ENCODE peak calls at places on chromosome 11, in nine cellular contexts. J is GM12865, T is HFFc6, O is NCI-H1417, W is fibroblast of lung, X is COR-L47, D is BJ, Y is activated T-helper 1 cell treated with Interleukin-2 at 50 U/mL for 16 hours, G is NCI-H2227 treated with DMSO at 0.1 percent for 48 hours. P is an unnamed sample.

GRCh38 chr11:67371199-67371548 is 2.2 kb downstream of the CLCF1 start:
- DNase-seq in Y (no peak), G (no peak), X (no peak), T (no peak), D (no peak), O (no peak), W (no peak), J (no peak), P (no peak)

GRCh38 chr11:64120951-64121569 is 44.9 kb downstream of the MACROD1 start:
- DNase-seq in X (no peak), J (no peak), Y (no peak), G (no peak), W (peak), T (peak), D (no peak), O (peak), P (peak)

GRCh38 chr11:13329670-13330401 is 52.2 kb downstream of the BMAL1 start:
- DNase-seq in O (peak), J (no peak), G (peak), X (peak), D (no peak), Y (no peak), T (no peak), W (peak), P (peak)

GRCh38 chr11:1005913-1006312 is 30.6 kb downstream of the MUC6 start:
- DNase-seq in T (no peak), D (no peak), O (peak), Y (no peak), G (peak), X (peak), J (no peak), W (no peak), P (peak)

GRCh38 chr11:2933376-2934056 is 4.3 kb upstream of the PHLDA2 start:
- DNase-seq in Y (no peak), J (peak), X (no peak), O (no peak), G (no peak), W (peak), D (no peak), T (peak), P (no peak)

GRCh38 chr11:16791494-16791961 is 53.1 kb downstream of the C11orf58 start:
- DNase-seq in G (no peak), X (no peak), T (peak), Y (no peak), D (peak), W (peak), O (no peak), J (no peak), P (no peak)

GRCh38 chr11:108197351-108197750 is 25.1 kb downstream of the NPAT start:
- DNase-seq in X (no peak), J (peak), D (no peak), W (no peak), O (no peak), Y (no peak), T (no peak), G (no peak), P (no peak)

GRCh38 chr11:11931461-11932055 is 76.9 kb downstream of the DKK3 start:
- DNase-seq in T (peak), J (peak), W (peak), G (peak), X (peak), Y (no peak), O (peak), D (no peak), P (peak)

GRCh38 chr11:2747236-2748015 is 47.6 kb upstream of the KCNQ1OT1 start:
- DNase-seq in Y (no peak), J (no peak), X (no peak), O (no peak), D (no peak), W (no peak), T (no peak), G (no peak), P (no peak)

GRCh38 chr11:19524171-19524671 is 188.4 kb upstream of the NAV2 start:
- DNase-seq in X (no peak), J (no peak), O (no peak), D (no peak), W (no peak), T (no peak), Y (no peak), G (peak), P (no peak)

GRCh38 chr11:74696932-74697687 is 34.1 kb downstream of the CHRDL2 start:
- DNase-seq in T (peak), X (no peak), J (peak), D (peak), G (no peak), Y (no peak), O (no peak), W (peak), P (no peak)

GRCh38 chr11:28735511-28735910 is 627.3 kb downstream of the METTL15 start:
- DNase-seq in X (no peak), W (no peak), T (no peak), G (no peak), D (no peak), Y (no peak), J (peak), O (no peak), P (no peak)

GRCh38 chr11:84993386-84993785 is 633.8 kb downstream of the DLG2 start:
- DNase-seq in W (peak), X (peak), O (peak), Y (no peak), T (no peak), G (no peak), D (no peak), J (peak), P (no peak)

GRCh38 chr11:62501432-62501891 is 45.1 kb downstream of the AHNAK start:
- DNase-seq in D (no peak), T (no peak), Y (no peak), X (no peak), W (peak), G (no peak), O (peak), J (no peak), P (no peak)

GRCh38 chr11:115324569-115325432 is 179.4 kb downstream of the CADM1 start:
- DNase-seq in O (peak), W (peak), G (peak), J (peak), Y (no peak), T (peak), D (no peak), X (peak), P (peak)

GRCh38 chr11:35073691-35074382 is 65.1 kb upstream of the CD44 start:
- DNase-seq in X (no peak), D (no peak), Y (no peak), W (peak), O (no peak), T (no peak), G (no peak), J (peak), P (no peak)

GRCh38 chr11:78062671-78063070 is 990 bp upstream of the THRSP start:
- DNase-seq in J (no peak), W (no peak), Y (no peak), X (no peak), T (no peak), O (no peak), D (no peak), G (no peak), P (no peak)

GRCh38 chr11:68297812-68298658 is 14.4 kb upstream of the LRP5 start:
- DNase-seq in X (peak), Y (peak), O (peak), G (peak), W (peak), T (peak), J (peak), D (no peak), P (peak)

GRCh38 chr11:1570896-1571759 is 943 bp downstream of the DUSP8 start:
- DNase-seq in T (no peak), J (no peak), O (peak), G (peak), X (peak), W (no peak), Y (no peak), D (no peak), P (no peak)

GRCh38 chr11:67022341-67022933 is 497 bp upstream of the SYT12 start:
- DNase-seq in T (no peak), W (peak), G (no peak), X (peak), D (no peak), O (peak), J (no peak), Y (no peak), P (no peak)

GRCh38 chr11:1387961-1388762 is 1.6 kb upstream of the BRSK2 start:
- DNase-seq in X (no peak), W (no peak), O (peak), T (no peak), D (no peak), G (no peak), J (no peak), Y (no peak), P (no peak)

GRCh38 chr11:61162092-61162935 is 1.1 kb upstream of the VPS37C start:
- DNase-seq in O (peak), X (peak), W (peak), T (peak), D (no peak), G (peak), J (peak), Y (no peak), P (peak)

GRCh38 chr11:115659061-115659963 is 155.1 kb upstream of the CADM1 start:
- DNase-seq in D (no peak), X (peak), G (no peak), T (no peak), O (peak), J (peak), Y (no peak), W (peak), P (peak)

GRCh38 chr11:133889893-133890292 is 44.6 kb upstream of the SPATA19 start:
- DNase-seq in O (no peak), Y (no peak), X (no peak), T (no peak), D (no peak), W (no peak), J (no peak), G (no peak), P (no peak)

GRCh38 chr11:111399187-111400031 is 20.3 kb upstream of the POU2AF1 start:
- DNase-seq in J (peak), T (no peak), W (no peak), X (no peak), Y (no peak), D (no peak), O (no peak), G (no peak), P (no peak)

GRCh38 chr11:12409621-12410005 is 32.2 kb downstream of the PARVA start:
- DNase-seq in W (no peak), Y (no peak), X (no peak), G (no peak), D (no peak), T (peak), J (no peak), O (no peak), P (no peak)

GRCh38 chr11:130404727-130405126 is 23.7 kb downstream of the ADAMTS8 start:
- DNase-seq in X (no peak), G (no peak), J (no peak), D (no peak), W (peak), T (no peak), Y (no peak), O (no peak), P (no peak)

GRCh38 chr11:114061053-114062049 is 1.8 kb downstream of the ZBTB16 start:
- DNase-seq in W (no peak), X (no peak), D (no peak), Y (no peak), J (no peak), G (peak), T (no peak), O (peak), P (no peak)

P was measured in NCI-H1436.